ENCODE peak calls at places on chromosomes 6 and 20, in seven cellular contexts. Q, F, V, D, Y, M and G are unnamed samples.

GRCh38 chr6:40965046-40965445 is 74.0 kb downstream of the UNC5CL start:
- DNase-seq in Q (no peak), M (no peak), D (no peak), V (no peak), F (peak), Y (no peak), G (no peak)

GRCh38 chr20:31722388-31723281 is at the start of gene BCL2L1:
- DNase-seq in F (peak), M (peak), Y (peak), V (peak), Q (peak), D (peak), G (peak)

GRCh38 chr6:137707590-137708360 is 159.3 kb upstream of the TNFAIP3 start:
- DNase-seq in D (peak), F (peak), Y (peak), Q (peak), V (peak), M (peak), G (peak)

GRCh38 chr6:46491789-46492547 is 719 bp upstream of the RCAN2 start:
- DNase-seq in V (peak), M (peak), Y (peak), D (peak), F (no peak), Q (peak), G (peak)

GRCh38 chr6:24497254-24497989 is 2.7 kb downstream of the ALDH5A1 start:
- DNase-seq in V (no peak), D (no peak), F (no peak), Q (no peak), Y (no peak), M (no peak), G (no peak)

GRCh38 chr6:159117031-159117430 is 52.2 kb upstream of the FNDC1 start:
- DNase-seq in Q (no peak), F (no peak), V (no peak), D (no peak), M (no peak), Y (peak), G (no peak)

GRCh38 chr6:160015778-160016684 is 47.1 kb downstream of the IGF2R start:
- DNase-seq in Y (no peak), M (no peak), F (no peak), Q (no peak), V (no peak), D (no peak), G (no peak)

GRCh38 chr6:340181-340955 is 48.1 kb downstream of the DUSP22 start:
- DNase-seq in V (no peak), F (no peak), Y (no peak), M (no peak), Q (no peak), D (no peak), G (no peak)

GRCh38 chr6:30325150-30325872 is 1.4 kb upstream of the TRIM39 start:
- DNase-seq in V (peak), Y (peak), Q (peak), F (peak), D (no peak), M (peak), G (peak)

GRCh38 chr6:122609881-122610689 is at the start of gene PKIB:
- DNase-seq in Q (peak), Y (peak), D (peak), F (peak), V (peak), M (peak), G (peak)

GRCh38 chr20:64216036-64216435 is 39.5 kb upstream of the PCMTD2 start:
- DNase-seq in F (no peak), Q (no peak), D (no peak), V (no peak), Y (no peak), M (no peak), G (no peak)

GRCh38 chr20:23155141-23155590 is 69.0 kb upstream of the CD93 start:
- DNase-seq in Y (no peak), V (peak), Q (no peak), M (peak), F (no peak), D (peak), G (no peak)

GRCh38 chr20:38723982-38724602 is at the start of gene SLC32A1:
- DNase-seq in Q (peak), Y (no peak), D (peak), F (no peak), V (no peak), M (no peak), G (no peak)

GRCh38 chr6:41071501-41071922 is 644 bp downstream of the OARD1 start:
- DNase-seq in M (peak), Y (no peak), V (no peak), Q (peak), D (no peak), F (no peak), G (no peak)

GRCh38 chr6:41153992-41154625 is at the start of gene TREML1:
- DNase-seq in M (no peak), Y (no peak), F (no peak), V (no peak), Q (no peak), D (no peak), G (no peak)

GRCh38 chr6:129730477-129731165 is 20.6 kb upstream of the ARHGAP18 start:
- DNase-seq in V (peak), D (peak), Q (no peak), F (peak), M (no peak), Y (peak), G (no peak)

GRCh38 chr6:43054206-43054943 is 724 bp upstream of the CUL7 start:
- DNase-seq in F (peak), Y (peak), D (no peak), Q (no peak), M (no peak), V (no peak), G (no peak)

GRCh38 chr6:34083227-34083889 is 62.5 kb downstream of the GRM4 start:
- DNase-seq in V (no peak), M (no peak), D (no peak), F (no peak), Q (no peak), Y (no peak), G (no peak)

GRCh38 chr20:24998121-24998520 is 5.6 kb upstream of the APMAP start:
- DNase-seq in V (no peak), D (no peak), M (no peak), F (no peak), Q (no peak), Y (no peak), G (no peak)

GRCh38 chr20:25003002-25003401 is 10.5 kb upstream of the APMAP start:
- DNase-seq in Q (no peak), M (no peak), V (no peak), Y (no peak), F (no peak), D (no peak), G (no peak)

GRCh38 chr20:24998631-24999445 is 6.3 kb upstream of the APMAP start:
- DNase-seq in D (peak), M (no peak), V (no peak), F (no peak), Y (peak), Q (no peak), G (no peak)

GRCh38 chr20:24999568-24999967 is 7.0 kb upstream of the APMAP start:
- DNase-seq in Q (no peak), V (no peak), M (no peak), Y (no peak), F (no peak), D (no peak), G (no peak)

GRCh38 chr20:25000268-25000801 is 7.8 kb upstream of the APMAP start:
- DNase-seq in M (peak), Q (no peak), V (peak), F (peak), D (peak), Y (peak), G (no peak)
- TF ChIP-seq CTCF in M (no peak), Q (no peak), V (no peak), F (no peak), D (no peak), Y (no peak), G (no peak)

DNA sequence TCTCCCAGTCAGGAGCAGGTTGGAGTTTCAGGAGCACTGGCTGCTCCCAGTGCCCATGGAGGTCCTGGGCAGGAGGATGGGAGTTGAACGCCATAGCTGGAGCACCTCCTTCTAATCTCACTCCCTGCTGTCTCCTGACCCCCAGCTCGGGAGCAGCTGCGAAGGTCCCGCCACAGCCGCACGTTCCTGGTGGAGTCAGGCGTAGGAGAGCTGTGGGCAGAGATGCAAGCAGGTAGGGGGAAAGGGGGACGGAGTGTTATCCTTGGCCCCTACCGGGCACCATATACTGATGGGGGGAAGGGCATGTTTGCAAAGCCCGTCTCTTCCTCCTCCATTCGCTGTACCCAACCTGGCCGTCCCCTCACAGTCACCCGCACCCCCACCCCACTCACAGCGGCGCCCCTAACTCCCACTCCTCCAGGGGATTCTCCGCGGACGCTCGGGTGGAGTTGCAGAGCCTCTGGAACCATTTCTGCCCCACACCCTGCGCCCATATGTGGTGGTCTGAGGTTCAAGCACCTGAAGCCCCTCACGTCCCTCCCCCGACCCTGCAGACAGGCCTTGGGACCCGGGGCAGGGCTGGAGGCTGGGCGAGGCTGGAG is 16.7 kb downstream of the HSPA12B start:
- DNase-seq in F (no peak), D (no peak), V (no peak), M (no peak), Y (no peak), Q (no peak), G (no peak)
- TF ChIP-seq CTCF in F (no peak), D (no peak), V (no peak), M (no peak), Y (no peak), Q (no peak), G (no peak)

GRCh38 chr6:148273962-148274752 is 68.5 kb upstream of the SASH1 start:
- DNase-seq in F (no peak), V (no peak), D (no peak), Q (no peak), Y (peak), M (no peak), G (no peak)
- TF ChIP-seq CTCF in F (peak), V (no peak), D (no peak), Q (no peak), Y (peak), M (no peak), G (no peak)

GRCh38 chr6:127458190-127458589 is 999 bp downstream of the KIAA0408 start:
- DNase-seq in Y (no peak), Q (no peak), D (no peak), M (no peak), V (no peak), F (no peak), G (no peak)
- TF ChIP-seq CTCF in Y (no peak), Q (no peak), D (no peak), M (no peak), V (no peak), F (no peak), G (no peak)

DNA sequence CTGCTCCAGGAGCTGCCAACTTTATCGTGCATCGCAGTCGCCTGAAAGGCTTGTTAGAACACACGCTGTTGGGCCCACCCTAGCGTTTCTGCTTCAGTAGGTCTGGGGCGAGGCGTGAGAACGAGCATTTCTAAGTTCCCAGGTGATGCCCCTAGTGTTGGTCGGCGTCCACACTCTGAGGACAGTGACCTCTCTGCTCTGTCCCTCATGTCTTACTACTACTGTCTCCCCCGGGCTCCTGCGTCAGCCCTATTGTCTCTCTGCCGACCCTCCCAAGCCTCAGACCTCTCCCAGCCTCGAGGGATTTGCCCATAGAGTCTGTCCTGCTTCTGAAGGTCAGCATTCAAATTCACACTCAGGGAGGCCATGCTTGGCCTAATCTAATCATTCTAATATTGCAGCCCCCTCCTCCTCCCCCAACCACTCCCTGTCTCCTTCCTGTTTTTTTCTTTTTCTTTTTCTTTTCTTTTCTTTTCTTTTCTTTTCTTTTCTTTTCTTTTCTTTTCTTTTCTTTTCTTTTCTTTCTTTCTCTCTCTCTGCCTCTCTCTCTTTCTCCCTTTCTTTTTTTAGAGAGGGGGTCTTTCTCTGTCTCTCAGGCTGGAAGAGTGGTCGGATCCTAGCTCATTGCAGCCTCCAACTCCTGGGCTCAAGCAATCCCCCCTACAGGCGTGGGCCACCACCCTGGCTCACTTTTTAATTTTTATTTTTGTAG is 873 bp upstream of the ZFP64 start:
- DNase-seq in F (peak), Q (no peak), M (peak), V (peak), D (peak), Y (no peak), G (no peak)
- TF ChIP-seq CTCF in F (peak), Q (no peak), M (no peak), V (no peak), D (peak), Y (no peak), G (peak)

GRCh38 chr20:21336455-21337151 is 33.5 kb downstream of the XRN2 start:
- DNase-seq in Y (no peak), D (no peak), Q (no peak), F (no peak), M (no peak), V (no peak), G (no peak)
- TF ChIP-seq CTCF in Y (no peak), D (no peak), Q (no peak), F (no peak), M (no peak), V (no peak), G (no peak)

DNA sequence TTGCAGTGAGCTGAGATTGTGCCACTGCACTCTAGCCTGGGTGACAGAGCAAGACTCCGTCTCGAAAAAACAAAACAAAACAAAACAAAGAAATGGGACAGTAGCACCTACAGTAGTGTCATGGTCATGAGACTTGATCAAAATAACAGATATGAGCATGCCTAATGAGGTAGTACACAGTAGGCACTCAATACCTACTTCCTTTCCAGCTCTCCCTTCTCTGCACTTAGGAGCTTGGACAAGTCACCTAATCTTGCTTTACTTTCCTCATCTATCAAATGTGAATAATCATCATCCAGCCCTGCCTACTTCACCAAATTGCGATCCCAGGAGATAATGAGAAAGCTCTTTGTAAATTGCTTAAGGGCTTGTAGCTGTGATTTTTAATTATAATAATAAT is 55.4 kb upstream of the EPB41L1 start:
- DNase-seq in Q (no peak), F (no peak), D (no peak), M (no peak), V (no peak), Y (no peak), G (no peak)
- TF ChIP-seq CTCF in Q (no peak), F (no peak), D (no peak), M (no peak), V (no peak), Y (no peak), G (no peak)

DNA sequence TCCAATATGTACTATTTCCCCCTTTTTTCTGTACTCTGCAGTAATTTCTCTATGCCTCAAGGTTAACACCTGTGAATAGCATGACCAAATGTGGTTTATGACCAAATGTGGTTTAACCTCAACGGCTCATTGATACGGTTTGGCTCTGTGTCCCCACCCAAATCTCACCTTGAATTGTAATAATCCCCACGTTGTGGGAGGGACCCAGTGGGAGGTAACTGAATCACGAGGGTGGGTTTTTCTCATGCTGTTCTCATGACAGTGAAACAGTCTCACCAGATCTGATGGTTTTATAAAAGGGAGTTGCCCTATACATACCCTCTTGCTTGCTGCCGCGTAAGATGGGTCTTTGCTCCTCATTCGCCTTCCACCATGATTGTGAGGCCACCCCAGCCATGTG is 18.7 kb downstream of the DEK start:
- DNase-seq in M (no peak), D (no peak), F (no peak), V (no peak), Y (no peak), Q (no peak), G (no peak)
- TF ChIP-seq CTCF in M (no peak), D (no peak), F (no peak), V (no peak), Y (no peak), Q (no peak), G (no peak)

GRCh38 chr6:109008951-109009760 is 85.5 kb downstream of the SESN1 start:
- DNase-seq in Y (peak), V (peak), Q (peak), D (peak), M (peak), F (peak), G (peak)
- TF ChIP-seq CTCF in Y (no peak), V (no peak), Q (no peak), D (peak), M (peak), F (no peak), G (peak)